ENCODE peak calls at places on chromosomes 16 and 17, in four cellular contexts. One of them, this sample, is unnamed.

GRCh38 chr16:50568187-50568830 is 20.1 kb downstream of the NKD1 start:
- DNase-seq in mesendoderm: no peak
- DNase-seq in IMR-90: no peak
- DNase-seq in H1: no peak
- DNase-seq in this sample: no peak

GRCh38 chr16:273547-274421 is 2.0 kb downstream of the RGS11 start:
- DNase-seq in mesendoderm: no peak
- DNase-seq in IMR-90: no peak
- DNase-seq in H1: no peak
- DNase-seq in this sample: no peak

GRCh38 chr16:11994187-11995119 is 17.9 kb downstream of the SNX29 start:
- DNase-seq in H1: no peak
- DNase-seq in IMR-90: peak
- DNase-seq in mesendoderm: peak
- DNase-seq in this sample: no peak

GRCh38 chr17:82435601-82436583 is 14.7 kb downstream of the CYBC1 start:
- DNase-seq in H1: no peak
- DNase-seq in mesendoderm: no peak
- DNase-seq in IMR-90: no peak
- DNase-seq in this sample: peak

GRCh38 chr17:61986898-61987297 is 59.1 kb upstream of the INTS2 start:
- DNase-seq in mesendoderm: no peak
- DNase-seq in H1: no peak
- DNase-seq in IMR-90: no peak
- DNase-seq in this sample: no peak

GRCh38 chr17:42886283-42887176 is 14.1 kb upstream of the G6PC1 start:
- DNase-seq in mesendoderm: no peak
- DNase-seq in IMR-90: no peak
- DNase-seq in H1: no peak
- DNase-seq in this sample: no peak

GRCh38 chr16:55151901-55152300 is 172.1 kb upstream of the IRX6 start:
- DNase-seq in IMR-90: no peak
- DNase-seq in mesendoderm: no peak
- DNase-seq in H1: no peak
- DNase-seq in this sample: no peak

GRCh38 chr17:82318772-82319606 is 1.6 kb upstream of the CD7 start:
- DNase-seq in mesendoderm: no peak
- DNase-seq in H1: no peak
- DNase-seq in IMR-90: no peak
- DNase-seq in this sample: no peak

GRCh38 chr17:35051579-35052239 is 11.8 kb downstream of the RFFL start:
- DNase-seq in H1: no peak
- DNase-seq in mesendoderm: no peak
- DNase-seq in IMR-90: peak
- DNase-seq in this sample: no peak

GRCh38 chr16:85752511-85753420 is 1.9 kb upstream of the C16orf74 start:
- DNase-seq in H1: no peak
- DNase-seq in IMR-90: peak
- DNase-seq in mesendoderm: peak
- DNase-seq in this sample: peak

GRCh38 chr17:39951924-39952664 is 10.7 kb upstream of the GSDMA start:
- DNase-seq in mesendoderm: no peak
- DNase-seq in IMR-90: no peak
- DNase-seq in H1: no peak
- DNase-seq in this sample: no peak
- H3K4ac ChIP-seq in mesendoderm: no peak
- H3K4ac ChIP-seq in IMR-90: peak
- H3K4ac ChIP-seq in H1: peak
- H3K4ac ChIP-seq in this sample: no peak

GRCh38 chr17:41794603-41794975 is 8.1 kb upstream of the JUP start:
- DNase-seq in mesendoderm: no peak
- DNase-seq in IMR-90: no peak
- DNase-seq in H1: no peak
- DNase-seq in this sample: no peak

GRCh38 chr17:41796066-41796895 is 9.8 kb upstream of the JUP start:
- DNase-seq in mesendoderm: no peak
- DNase-seq in IMR-90: no peak
- DNase-seq in H1: no peak
- DNase-seq in this sample: no peak

GRCh38 chr17:41793749-41794602 is 7.5 kb upstream of the JUP start:
- DNase-seq in mesendoderm: peak
- DNase-seq in H1: no peak
- DNase-seq in IMR-90: peak
- DNase-seq in this sample: peak

GRCh38 chr17:41799366-41799765 is 12.4 kb downstream of the P3H4 start:
- DNase-seq in IMR-90: no peak
- DNase-seq in H1: no peak
- DNase-seq in mesendoderm: no peak
- DNase-seq in this sample: peak

GRCh38 chr17:41797377-41797776 is 10.9 kb upstream of the JUP start:
- DNase-seq in IMR-90: no peak
- DNase-seq in H1: no peak
- DNase-seq in mesendoderm: no peak
- DNase-seq in this sample: no peak
- H2BK5ac ChIP-seq in IMR-90: no peak
- H2BK5ac ChIP-seq in H1: no peak
- H2BK5ac ChIP-seq in mesendoderm: no peak
- H2BK5ac ChIP-seq in this sample: no peak

DNA sequence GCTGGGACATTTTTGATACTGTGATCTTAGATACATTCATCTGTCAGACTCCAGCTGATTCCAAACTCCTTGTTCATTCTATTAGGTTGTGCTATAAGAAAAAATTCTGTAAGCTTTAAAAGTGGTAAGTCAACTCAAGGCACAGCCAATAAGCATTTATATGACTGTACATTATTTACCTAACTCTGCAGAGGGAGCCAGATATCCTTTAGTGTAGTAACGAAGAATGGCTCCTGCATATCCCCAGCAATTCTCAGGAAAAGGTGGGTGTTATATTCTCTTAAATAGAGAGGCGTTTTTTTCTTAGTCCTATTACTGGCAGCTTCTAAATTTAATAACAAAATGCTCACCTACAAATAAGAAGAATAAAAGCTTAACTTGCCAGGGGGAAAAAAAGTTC is 374.3 kb upstream of the GOT2 start:
- DNase-seq in mesendoderm: no peak
- DNase-seq in IMR-90: no peak
- DNase-seq in H1: no peak
- DNase-seq in this sample: no peak
- H4K5ac ChIP-seq in mesendoderm: no peak
- H4K5ac ChIP-seq in IMR-90: no peak
- H4K5ac ChIP-seq in H1: no peak
- H4K5ac ChIP-seq in this sample: no peak

DNA sequence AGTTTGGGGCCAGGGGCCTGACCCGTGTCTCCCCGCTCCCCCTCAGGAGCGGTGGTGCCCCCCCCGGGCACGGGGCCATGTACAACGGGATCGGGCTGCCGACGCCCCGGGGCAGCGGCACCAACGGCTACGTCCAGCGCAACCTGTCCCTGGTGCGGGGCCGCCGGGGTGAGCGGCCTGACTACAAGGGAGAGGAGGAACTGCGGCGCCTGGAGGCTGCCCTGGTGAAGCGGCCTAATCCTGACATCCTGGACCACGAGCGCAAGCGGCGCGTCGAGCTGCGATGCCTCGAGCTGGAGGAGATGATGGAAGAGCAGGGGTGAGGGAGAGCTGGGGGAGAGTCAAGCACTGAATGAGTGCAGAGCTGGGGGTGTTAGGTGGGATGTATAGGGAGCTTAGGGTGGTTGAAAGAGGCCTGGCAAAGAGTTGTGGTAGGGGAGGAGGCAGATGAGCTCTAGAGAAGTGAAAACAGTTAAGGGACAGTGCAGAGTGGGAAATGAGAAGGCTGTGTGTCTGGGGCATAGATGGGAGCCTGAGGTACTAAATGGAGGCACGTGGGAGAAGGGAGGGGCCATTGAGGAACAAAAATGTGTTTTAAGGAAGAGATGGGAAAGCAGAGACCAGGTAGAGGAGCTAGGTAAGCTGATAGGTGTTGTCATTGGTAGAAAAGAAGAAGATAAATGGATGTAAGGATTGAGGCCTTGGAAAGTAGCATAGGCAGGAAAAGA is 4.0 kb downstream of the SRRM2 start:
- DNase-seq in IMR-90: no peak
- DNase-seq in H1: no peak
- DNase-seq in mesendoderm: no peak
- DNase-seq in this sample: no peak
- H3K4ac ChIP-seq in IMR-90: no peak
- H3K4ac ChIP-seq in H1: no peak
- H3K4ac ChIP-seq in mesendoderm: no peak
- H3K4ac ChIP-seq in this sample: no peak